ENCODE peak calls at places on chromosomes 3 and 15, in four cellular contexts. X is globus pallidus; Y is left ventricle myocardium superior; C is stimulated activated CD8-positive, alpha-beta memory T cell treated with anti-CD3 and anti-CD28 coated beads, Interleukin-15, amount 100 ng/mL, for 1 hour. O is an unnamed sample.

GRCh38 chr15:62464705-62465104 is 299.6 kb upstream of the C2CD4B start:
- DNase-seq in X (no peak), Y (no peak), C (no peak), O (no peak)

GRCh38 chr3:170813261-170813660 is 56.7 kb downstream of the RPL22L1 start:
- DNase-seq in X (no peak), Y (no peak), C (no peak), O (no peak)

GRCh38 chr3:103203431-103203830 is 768.6 kb downstream of the ZPLD1 start:
- DNase-seq in X (no peak), Y (no peak), C (no peak), O (no peak)

GRCh38 chr3:172132159-172132586 is 92.8 kb downstream of the FNDC3B start:
- DNase-seq in X (no peak), Y (no peak), C (no peak), O (no peak)

GRCh38 chr3:55333923-55334322 is 153.2 kb downstream of the WNT5A start:
- DNase-seq in X (no peak), Y (no peak), C (no peak), O (no peak)

GRCh38 chr15:31392761-31393401 is 66.2 kb downstream of the KLF13 start:
- DNase-seq in X (no peak), Y (peak), C (no peak), O (peak)

GRCh38 chr15:89649716-89650115 is 5.6 kb downstream of the KIF7 start:
- DNase-seq in X (no peak), Y (no peak), C (no peak), O (no peak)

GRCh38 chr3:112377418-112378071 is 44.6 kb downstream of the CD200 start:
- DNase-seq in X (no peak), Y (no peak), C (no peak), O (no peak)

GRCh38 chr3:122383915-122384697 is at the start of gene FAM162A:
- DNase-seq in X (peak), Y (peak), C (peak), O (peak)

GRCh38 chr3:25037049-25037547 is 391.0 kb upstream of the RARB start:
- DNase-seq in X (no peak), Y (no peak), C (no peak), O (no peak)

GRCh38 chr3:196288141-196288460 is 575 bp upstream of the PCYT1A start:
- DNase-seq in X (no peak), Y (no peak), C (no peak), O (peak)

GRCh38 chr3:50246517-50246954 is 10.5 kb downstream of the GNAI2 start:
- DNase-seq in X (no peak), Y (no peak), C (peak), O (peak)

GRCh38 chr15:41513282-41514227 is at the start of gene LTK:
- DNase-seq in X (no peak), Y (peak), C (no peak), O (no peak)

GRCh38 chr15:98888839-98889479 is 118.6 kb downstream of the PGPEP1L start:
- DNase-seq in X (no peak), Y (no peak), C (no peak), O (no peak)

GRCh38 chr3:63753567-63753966 is 65.5 kb upstream of the C3orf49 start:
- DNase-seq in X (no peak), Y (no peak), C (no peak), O (no peak)

GRCh38 chr15:50137893-50138292 is 18.9 kb upstream of the ATP8B4 start:
- DNase-seq in X (no peak), Y (no peak), C (no peak), O (no peak)

GRCh38 chr3:23263796-23264195 is 60.7 kb downstream of the UBE2E2 start:
- DNase-seq in X (no peak), Y (no peak), C (no peak), O (no peak)

GRCh38 chr15:66369773-66370651 is 13.5 kb upstream of the TIPIN start:
- DNase-seq in X (no peak), Y (no peak), C (no peak), O (peak)

GRCh38 chr3:38454179-38454883 is 641 bp downstream of the ACVR2B start:
- DNase-seq in X (peak), Y (peak), C (no peak), O (peak)

GRCh38 chr3:187236963-187237362 is 39.7 kb downstream of the RTP1 start:
- DNase-seq in X (no peak), Y (no peak), C (no peak), O (no peak)

GRCh38 chr15:45187894-45188830 is at the start of gene SHF:
- DNase-seq in X (no peak), Y (peak), C (peak), O (peak)